ENCODE peak calls at places on chromosomes 11 and 22, in ten cellular contexts. N is BJ, Q is Calu3, U is astrocyte of the spinal cord, S is lower leg skin, E is OCI-LY7, G is fibroblast of mammary gland, F is HepG2, Y is SK-N-SH, M is MCF 10A. K is an unnamed sample.

GRCh38 chr11:129593098-129593497 is 217.4 kb downstream of the BARX2 start:
- DNase-seq in N (no peak), Q (peak), U (no peak), S (peak), E (no peak), G (no peak), F (no peak), Y (no peak), M (no peak), K (no peak)

GRCh38 chr11:128246364-128247234 is 340.8 kb downstream of the ETS1 start:
- DNase-seq in N (no peak), Q (no peak), U (peak), S (peak), E (no peak), G (peak), F (no peak), Y (peak), M (no peak), K (no peak)

GRCh38 chr22:20378110-20378509 is 15.8 kb upstream of the ZNF74 start:
- DNase-seq in N (no peak), Q (no peak), U (no peak), S (no peak), E (no peak), G (no peak), F (no peak), Y (no peak), M (no peak), K (no peak)

GRCh38 chr11:44589301-44589700 is 23.8 kb downstream of the CD82 start:
- DNase-seq in N (peak), Q (no peak), U (peak), S (no peak), E (no peak), G (peak), F (no peak), Y (no peak), M (no peak), K (no peak)

GRCh38 chr11:36409152-36409713 is 100.8 kb downstream of the TRAF6 start:
- DNase-seq in N (no peak), Q (no peak), U (peak), S (no peak), E (peak), G (peak), F (no peak), Y (no peak), M (no peak), K (no peak)

GRCh38 chr11:122365545-122366380 is 249.7 kb upstream of the BLID start:
- DNase-seq in N (no peak), Q (no peak), U (no peak), S (no peak), E (no peak), G (peak), F (no peak), Y (peak), M (no peak), K (no peak)

GRCh38 chr11:112805658-112806057 is 155.6 kb upstream of the NCAM1 start:
- DNase-seq in N (no peak), Q (no peak), U (no peak), S (no peak), E (no peak), G (no peak), F (no peak), Y (no peak), M (no peak), K (no peak)

GRCh38 chr11:45105233-45105992 is 41.0 kb upstream of the PRDM11 start:
- DNase-seq in N (no peak), Q (peak), U (peak), S (peak), E (peak), G (peak), F (peak), Y (peak), M (peak), K (peak)

GRCh38 chr22:45284705-45285305 is at the start of gene UPK3A:
- DNase-seq in N (no peak), Q (peak), U (no peak), S (no peak), E (no peak), G (no peak), F (no peak), Y (peak), M (no peak), K (peak)

GRCh38 chr11:75565221-75565814 is 3.3 kb downstream of the SERPINH1 start:
- DNase-seq in N (peak), Q (peak), U (peak), S (peak), E (no peak), G (peak), F (peak), Y (no peak), M (peak), K (no peak)

GRCh38 chr22:37633082-37633692 is 6.3 kb upstream of the SH3BP1 start:
- DNase-seq in N (no peak), Q (no peak), U (peak), S (no peak), E (no peak), G (no peak), F (no peak), Y (no peak), M (no peak), K (no peak)

GRCh38 chr22:29251265-29251664 is 16.5 kb downstream of the RHBDD3 start:
- DNase-seq in N (no peak), Q (no peak), U (no peak), S (no peak), E (no peak), G (no peak), F (no peak), Y (no peak), M (no peak), K (no peak)

GRCh38 chr11:133506023-133506422 is 26.3 kb downstream of the OPCML start:
- DNase-seq in N (no peak), Q (no peak), U (no peak), S (no peak), E (peak), G (no peak), F (no peak), Y (no peak), M (no peak), K (no peak)

GRCh38 chr22:18091916-18092526 is 14.2 kb downstream of the PEX26 start:
- DNase-seq in N (no peak), Q (peak), U (peak), S (peak), E (no peak), G (peak), F (peak), Y (no peak), M (peak), K (peak)
- TF ChIP-seq CTCF in N (no peak), Q (no peak), U (no peak), S (no peak), E (no peak), G (peak), F (peak), Y (no peak), M (no peak), K (no peak)

GRCh38 chr11:69613594-69613993 is 27.4 kb upstream of the CCND1 start:
- DNase-seq in N (no peak), Q (no peak), U (no peak), S (no peak), E (no peak), G (no peak), F (no peak), Y (no peak), M (no peak), K (no peak)

GRCh38 chr11:69611548-69612526 is 29.1 kb upstream of the CCND1 start:
- DNase-seq in N (no peak), Q (no peak), U (no peak), S (no peak), E (no peak), G (no peak), F (no peak), Y (no peak), M (no peak), K (no peak)

GRCh38 chr11:69614085-69614484 is 26.9 kb upstream of the CCND1 start:
- DNase-seq in N (no peak), Q (no peak), U (no peak), S (no peak), E (no peak), G (no peak), F (no peak), Y (no peak), M (no peak), K (no peak)

GRCh38 chr11:69605737-69606526 is 35.0 kb upstream of the CCND1 start:
- DNase-seq in N (no peak), Q (no peak), U (no peak), S (no peak), E (no peak), G (no peak), F (peak), Y (no peak), M (no peak), K (no peak)

DNA sequence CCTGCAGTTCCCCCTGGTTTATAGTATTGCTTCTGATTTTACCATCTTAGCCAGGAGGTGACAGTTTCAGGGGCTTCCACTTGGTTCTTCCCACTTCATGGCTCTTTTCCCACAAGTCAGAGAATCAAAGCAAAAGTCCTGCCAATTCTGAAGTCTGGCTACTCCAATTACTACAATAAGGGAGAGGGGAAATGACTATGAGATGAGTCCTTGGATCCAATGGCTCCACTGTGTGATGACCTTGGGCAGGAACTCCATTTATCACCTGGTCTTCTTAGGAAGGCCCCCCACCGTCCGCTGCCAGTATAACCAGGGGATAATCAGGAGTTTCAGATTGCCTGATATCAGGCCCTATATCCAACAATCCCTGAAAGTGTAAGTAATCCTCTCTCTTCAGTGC is 31.6 kb upstream of the CCND1 start:
- DNase-seq in N (no peak), Q (no peak), U (peak), S (no peak), E (no peak), G (peak), F (no peak), Y (no peak), M (no peak), K (no peak)
- TF ChIP-seq CTCF in N (no peak), Q (no peak), U (no peak), S (no peak), E (no peak), G (no peak), F (no peak), Y (no peak), M (no peak), K (no peak)

DNA sequence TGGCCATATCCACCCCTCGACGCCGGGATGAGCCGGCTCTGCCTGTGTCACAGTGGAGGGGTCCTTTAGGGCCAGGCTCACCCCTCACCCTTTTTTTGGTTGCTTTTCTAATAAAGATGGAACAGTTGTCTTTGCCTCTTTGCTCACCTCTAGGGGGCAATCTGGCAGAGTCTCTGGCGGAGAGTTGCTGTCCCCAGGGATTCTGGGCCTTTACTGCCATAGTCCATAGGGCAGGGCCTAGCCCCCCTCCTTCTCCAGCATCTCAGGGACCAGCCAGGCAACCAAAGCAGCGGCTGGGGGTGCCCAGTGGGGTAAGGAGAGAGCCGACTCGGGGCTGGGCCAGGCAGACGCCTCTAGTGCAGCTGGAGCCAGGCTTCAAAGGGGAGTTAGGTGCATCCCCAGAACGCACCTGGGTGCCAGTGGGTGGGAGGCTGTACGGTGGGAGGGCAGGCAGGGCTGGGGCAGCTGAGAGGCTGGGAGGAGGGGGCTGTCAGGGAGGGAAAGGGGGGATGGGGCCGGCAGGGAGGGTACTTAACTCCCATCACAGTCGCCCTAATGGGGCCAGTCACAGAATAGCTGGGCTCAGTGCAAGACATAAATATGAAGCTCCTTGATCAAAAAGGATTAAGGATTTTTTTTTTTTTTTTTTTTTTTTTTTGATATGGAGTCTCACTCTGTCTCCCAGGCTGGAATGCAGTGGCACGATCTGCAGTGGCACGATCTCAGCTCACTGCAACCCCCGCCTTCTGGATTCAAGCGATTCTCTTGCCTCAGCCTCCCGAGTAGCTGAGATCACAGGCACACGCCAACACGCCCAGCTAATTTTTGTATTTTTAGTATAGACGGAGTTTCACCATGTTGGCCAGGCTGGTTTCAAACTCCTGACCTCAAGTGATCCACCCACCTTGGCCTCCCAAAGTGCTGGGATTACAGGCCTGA is 2.5 kb upstream of the SUSD2 start:
- DNase-seq in N (no peak), Q (no peak), U (no peak), S (no peak), E (peak), G (no peak), F (no peak), Y (peak), M (no peak), K (no peak)
- TF ChIP-seq CTCF in N (peak), Q (peak), U (peak), S (no peak), E (peak), G (peak), F (peak), Y (peak), M (no peak), K (peak)

GRCh38 chr11:47186076-47186936 is at the start of gene PACSIN3:
- DNase-seq in N (no peak), Q (peak), U (no peak), S (no peak), E (no peak), G (no peak), F (peak), Y (peak), M (peak), K (peak)
- TF ChIP-seq CTCF in N (no peak), Q (no peak), U (no peak), S (no peak), E (no peak), G (no peak), F (no peak), Y (no peak), M (no peak), K (no peak)

GRCh38 chr11:5658318-5658717 is 26.6 kb downstream of the TRIM5 start:
- DNase-seq in N (no peak), Q (no peak), U (no peak), S (no peak), E (no peak), G (no peak), F (no peak), Y (no peak), M (no peak), K (no peak)
- TF ChIP-seq CTCF in N (no peak), Q (no peak), U (peak), S (no peak), E (no peak), G (no peak), F (no peak), Y (no peak), M (no peak), K (no peak)

GRCh38 chr11:2139118-2139490 is at the start of gene IGF2:
- DNase-seq in N (no peak), Q (no peak), U (no peak), S (no peak), E (no peak), G (no peak), F (peak), Y (peak), M (no peak), K (no peak)
- TF ChIP-seq CTCF in N (no peak), Q (no peak), U (no peak), S (no peak), E (no peak), G (no peak), F (no peak), Y (no peak), M (no peak), K (no peak)

DNA sequence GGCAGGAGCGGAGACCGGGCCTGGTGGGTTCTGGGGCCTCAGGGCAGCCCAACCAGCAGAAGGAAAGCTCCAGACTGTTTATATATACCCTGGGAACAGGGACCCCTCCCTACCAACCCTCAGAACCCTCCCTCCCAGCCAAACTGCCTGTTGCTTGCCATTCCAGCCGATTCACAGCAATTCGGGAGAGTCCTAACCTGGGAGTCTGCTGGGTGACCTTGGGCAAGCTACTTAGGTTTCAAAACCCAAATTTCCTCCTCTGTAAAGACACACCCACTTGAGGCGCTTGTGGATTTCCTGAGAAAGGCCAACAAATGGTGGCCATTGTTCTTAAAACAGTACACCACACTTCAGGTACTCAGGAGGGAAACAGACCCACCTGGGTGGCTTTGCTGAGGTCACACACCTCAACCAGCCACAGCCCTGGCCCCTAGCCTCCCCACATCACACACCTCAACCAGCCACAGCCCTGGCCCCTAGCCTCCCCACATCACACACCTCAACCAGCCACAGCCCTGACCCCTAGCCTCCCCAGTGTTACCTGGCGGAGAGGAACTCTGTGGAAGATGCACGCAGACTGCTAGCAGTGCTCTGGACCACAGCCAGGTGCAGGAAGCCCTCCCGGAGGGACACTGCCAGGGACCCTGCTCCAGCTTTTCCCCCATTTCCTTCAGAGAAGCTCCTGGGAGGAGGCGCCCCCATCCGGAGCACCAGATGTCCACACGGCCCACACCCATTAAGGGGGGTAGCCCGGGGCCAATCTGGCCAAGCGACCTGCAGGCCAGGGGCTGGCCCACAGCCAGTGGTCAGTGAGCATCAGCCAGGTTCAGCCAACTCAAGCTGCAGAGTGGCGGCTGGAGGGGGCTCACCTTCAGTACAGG is 6.2 kb downstream of the SHISA8 start:
- DNase-seq in N (no peak), Q (no peak), U (no peak), S (no peak), E (no peak), G (no peak), F (no peak), Y (peak), M (no peak), K (no peak)
- TF ChIP-seq CTCF in N (no peak), Q (no peak), U (no peak), S (no peak), E (no peak), G (no peak), F (peak), Y (no peak), M (no peak), K (no peak)